ENCODE peak calls at places on chromosome 3, in ten cellular contexts. Y, F, H, L, E, P, B, V, O and M are unnamed samples.

GRCh38 chr3:112124901-112125607 is 8.0 kb downstream of the GCSAM start:
- DNase-seq in Y (no peak), F (no peak), H (no peak), L (no peak), E (no peak), P (no peak), B (no peak), V (no peak), O (no peak), M (peak)

GRCh38 chr3:12966847-12967750 is 106.1 kb downstream of the IQSEC1 start:
- DNase-seq in Y (peak), F (peak), H (no peak), L (peak), E (no peak), P (no peak), B (no peak), V (peak), O (no peak), M (peak)

GRCh38 chr3:9837701-9838582 is 5.9 kb downstream of the RPUSD3 start:
- DNase-seq in Y (no peak), F (no peak), H (no peak), L (no peak), E (no peak), P (no peak), B (no peak), V (no peak), O (no peak), M (no peak)

GRCh38 chr3:147816770-147817169 is 407.6 kb downstream of the ZIC1 start:
- DNase-seq in Y (no peak), F (no peak), H (no peak), L (peak), E (peak), P (peak), B (no peak), V (peak), O (no peak), M (no peak)

GRCh38 chr3:18446067-18446793 is 21.1 kb upstream of the SATB1 start:
- DNase-seq in Y (no peak), F (no peak), H (no peak), L (no peak), E (no peak), P (no peak), B (no peak), V (no peak), O (no peak), M (peak)

GRCh38 chr3:37477275-37477674 is 302.9 kb upstream of the LRRFIP2 start:
- DNase-seq in Y (no peak), F (no peak), H (no peak), L (no peak), E (no peak), P (no peak), B (no peak), V (no peak), O (no peak), M (no peak)

GRCh38 chr3:157475921-157476395 is 27.3 kb downstream of the VEPH1 start:
- DNase-seq in Y (peak), F (no peak), H (no peak), L (no peak), E (no peak), P (no peak), B (no peak), V (peak), O (no peak), M (no peak)

GRCh38 chr3:52681610-52682009 is 4.1 kb downstream of the PBRM1 start:
- DNase-seq in Y (no peak), F (no peak), H (no peak), L (no peak), E (no peak), P (no peak), B (no peak), V (no peak), O (no peak), M (no peak)

GRCh38 chr3:138381950-138382715 is 33.8 kb downstream of the MRAS start:
- DNase-seq in Y (peak), F (no peak), H (no peak), L (peak), E (no peak), P (peak), B (no peak), V (peak), O (no peak), M (no peak)

GRCh38 chr3:50340404-50341329 is at the start of gene RASSF1:
- DNase-seq in Y (peak), F (no peak), H (no peak), L (peak), E (no peak), P (peak), B (peak), V (peak), O (peak), M (peak)

GRCh38 chr3:115363071-115363470 is 216.0 kb upstream of the ZBTB20 start:
- DNase-seq in Y (peak), F (no peak), H (no peak), L (no peak), E (no peak), P (no peak), B (no peak), V (peak), O (no peak), M (no peak)

GRCh38 chr3:196774191-196774820 is 34.6 kb downstream of the PAK2 start:
- DNase-seq in Y (peak), F (no peak), H (no peak), L (no peak), E (peak), P (no peak), B (no peak), V (peak), O (no peak), M (no peak)

GRCh38 chr3:5726618-5727017 is 539.1 kb downstream of the EDEM1 start:
- DNase-seq in Y (no peak), F (no peak), H (no peak), L (no peak), E (no peak), P (no peak), B (no peak), V (no peak), O (no peak), M (no peak)

GRCh38 chr3:4684117-4684516 is 191.0 kb downstream of the ITPR1 start:
- DNase-seq in Y (no peak), F (no peak), H (no peak), L (no peak), E (no peak), P (no peak), B (no peak), V (no peak), O (no peak), M (no peak)

GRCh38 chr3:126201168-126201567 is 20.8 kb upstream of the ALDH1L1 start:
- DNase-seq in Y (no peak), F (no peak), H (no peak), L (no peak), E (peak), P (no peak), B (no peak), V (no peak), O (no peak), M (no peak)

GRCh38 chr3:186642014-186642413 is 1.8 kb downstream of the FETUB start:
- DNase-seq in Y (no peak), F (no peak), H (no peak), L (no peak), E (no peak), P (no peak), B (no peak), V (no peak), O (no peak), M (no peak)

GRCh38 chr3:52190294-52190841 is 7.6 kb upstream of the ALAS1 start:
- DNase-seq in Y (no peak), F (no peak), H (no peak), L (peak), E (no peak), P (peak), B (no peak), V (no peak), O (no peak), M (no peak)

GRCh38 chr3:151770941-151771340 is 37.2 kb downstream of the AADACL2 start:
- DNase-seq in Y (peak), F (no peak), H (no peak), L (peak), E (no peak), P (peak), B (no peak), V (no peak), O (no peak), M (no peak)

GRCh38 chr3:109023656-109024254 is 70.1 kb upstream of the GUCA1C start:
- DNase-seq in Y (peak), F (peak), H (peak), L (no peak), E (no peak), P (no peak), B (peak), V (peak), O (peak), M (peak)

GRCh38 chr3:9079674-9080073 is 116.4 kb upstream of the RAD18 start:
- DNase-seq in Y (peak), F (no peak), H (no peak), L (no peak), E (no peak), P (no peak), B (no peak), V (peak), O (no peak), M (no peak)

GRCh38 chr3:129161860-129162271 is 1.0 kb upstream of the ISY1 start:
- DNase-seq in Y (peak), F (no peak), H (no peak), L (peak), E (no peak), P (no peak), B (no peak), V (peak), O (no peak), M (no peak)

GRCh38 chr3:147191795-147192385 is 214.5 kb downstream of the ZIC4 start:
- DNase-seq in Y (peak), F (peak), H (peak), L (no peak), E (peak), P (no peak), B (no peak), V (peak), O (peak), M (peak)

GRCh38 chr3:195005251-195005620 is 265.7 kb downstream of the XXYLT1 start:
- DNase-seq in Y (no peak), F (no peak), H (no peak), L (no peak), E (no peak), P (no peak), B (no peak), V (no peak), O (peak), M (no peak)

GRCh38 chr3:133158686-133159085 is 120.5 kb downstream of the TMEM108 start:
- DNase-seq in Y (no peak), F (no peak), H (no peak), L (no peak), E (no peak), P (no peak), B (no peak), V (no peak), O (no peak), M (no peak)

GRCh38 chr3:170425491-170426239 is 7.0 kb downstream of the CLDN11 start:
- DNase-seq in Y (no peak), F (peak), H (no peak), L (no peak), E (no peak), P (no peak), B (no peak), V (no peak), O (peak), M (peak)

GRCh38 chr3:104885214-104885814 is 481.4 kb upstream of the ALCAM start:
- DNase-seq in Y (no peak), F (no peak), H (no peak), L (no peak), E (no peak), P (no peak), B (no peak), V (peak), O (no peak), M (no peak)

GRCh38 chr3:11509175-11510000 is 134.3 kb downstream of the VGLL4 start:
- DNase-seq in Y (peak), F (peak), H (peak), L (peak), E (no peak), P (peak), B (no peak), V (peak), O (peak), M (peak)

GRCh38 chr3:69738859-69739203 is 433 bp upstream of the MITF start:
- DNase-seq in Y (no peak), F (no peak), H (no peak), L (no peak), E (no peak), P (peak), B (no peak), V (peak), O (no peak), M (no peak)

GRCh38 chr3:79199966-79200365 is 567.8 kb downstream of the ROBO1 start:
- DNase-seq in Y (no peak), F (no peak), H (no peak), L (no peak), E (no peak), P (no peak), B (no peak), V (no peak), O (no peak), M (no peak)

GRCh38 chr3:116005404-116005803 is 382.1 kb downstream of the GAP43 start:
- DNase-seq in Y (peak), F (no peak), H (peak), L (no peak), E (peak), P (peak), B (no peak), V (peak), O (no peak), M (peak)

GRCh38 chr3:140216249-140216648 is 281.3 kb downstream of the CLSTN2 start:
- DNase-seq in Y (peak), F (no peak), H (no peak), L (no peak), E (no peak), P (no peak), B (no peak), V (peak), O (no peak), M (no peak)

GRCh38 chr3:53342353-53342752 is 5.0 kb downstream of the DCP1A start:
- DNase-seq in Y (no peak), F (no peak), H (no peak), L (peak), E (no peak), P (no peak), B (no peak), V (no peak), O (no peak), M (no peak)

GRCh38 chr3:147298511-147298982 is 107.8 kb downstream of the ZIC4 start:
- DNase-seq in Y (peak), F (no peak), H (peak), L (no peak), E (peak), P (no peak), B (no peak), V (peak), O (no peak), M (no peak)